ENCODE peak calls at places on chromosomes 5 and 9, in five cellular contexts. G, Y, V, C and W are unnamed samples.

GRCh38 chr5:156584856-156585255 is 257.9 kb downstream of the SGCD start:
- DNase-seq in Y (no peak), G (no peak), C (no peak), V (no peak), W (no peak)

GRCh38 chr9:3434594-3434993 is 91.2 kb downstream of the RFX3 start:
- DNase-seq in G (no peak), Y (no peak), C (no peak), V (no peak), W (no peak)

GRCh38 chr5:77145666-77146065 is 58.6 kb upstream of the ZBED3 start:
- DNase-seq in V (no peak), G (no peak), Y (no peak), C (no peak), W (no peak)

GRCh38 chr5:163544041-163544440 is 38.6 kb downstream of the MAT2B start:
- DNase-seq in Y (no peak), C (no peak), V (no peak), G (no peak), W (no peak)

GRCh38 chr9:136050266-136050705 is 44.8 kb downstream of the NACC2 start:
- DNase-seq in V (no peak), G (no peak), Y (no peak), C (peak; percentile 70), W (no peak)

GRCh38 chr5:158538506-158539074 is 561.1 kb downstream of the EBF1 start:
- DNase-seq in Y (no peak), C (peak; percentile 46), V (peak; percentile 16), G (peak; percentile 27), W (no peak)

GRCh38 chr5:75612211-75612579 is 942 bp downstream of the ANKDD1B start:
- DNase-seq in C (no peak), V (no peak), G (no peak), Y (no peak), W (peak; percentile 24)

GRCh38 chr5:107580902-107581823 is 89.6 kb downstream of the EFNA5 start:
- DNase-seq in G (no peak), Y (no peak), V (no peak), C (no peak), W (no peak)

GRCh38 chr5:93186031-93186682 is 394.9 kb downstream of the NR2F1-AS1 start:
- DNase-seq in Y (no peak), V (no peak), C (no peak), G (no peak), W (no peak)

GRCh38 chr9:20640331-20641187 is 18.3 kb upstream of the MLLT3 start:
- DNase-seq in Y (no peak), V (no peak), G (peak; percentile 99), C (no peak), W (peak; percentile 42)

GRCh38 chr9:5436441-5436840 is 1.3 kb downstream of the PLGRKT start:
- DNase-seq in V (no peak), G (no peak), Y (no peak), C (no peak), W (no peak)

GRCh38 chr5:126544087-126544740 is 50.8 kb downstream of the ALDH7A1 start:
- DNase-seq in G (no peak), Y (peak; percentile 58), V (no peak), C (peak; percentile 52), W (peak; percentile 61)
- TF ChIP-seq SUZ12 in G (no peak), Y (no peak), V (no peak), C (no peak), W (no peak)

GRCh38 chr9:11946521-11946920 is 746.7 kb upstream of the TYRP1 start:
- DNase-seq in V (no peak), Y (no peak), G (no peak), C (no peak), W (no peak)
- TF ChIP-seq SUZ12 in V (no peak), Y (no peak), G (no peak), C (no peak), W (no peak)

GRCh38 chr5:122054266-122054665 is 23.8 kb downstream of the LOX start:
- DNase-seq in G (no peak), Y (no peak), V (no peak), C (no peak), W (no peak)

GRCh38 chr5:122051569-122051968 is 26.5 kb downstream of the LOX start:
- DNase-seq in V (no peak), C (no peak), Y (no peak), G (no peak), W (no peak)

GRCh38 chr5:122050959-122051358 is 27.1 kb downstream of the LOX start:
- DNase-seq in V (no peak), Y (no peak), C (no peak), G (no peak), W (no peak)

GRCh38 chr5:122056913-122057312 is 21.1 kb downstream of the LOX start:
- DNase-seq in Y (no peak), C (no peak), G (no peak), V (no peak), W (no peak)

DNA sequence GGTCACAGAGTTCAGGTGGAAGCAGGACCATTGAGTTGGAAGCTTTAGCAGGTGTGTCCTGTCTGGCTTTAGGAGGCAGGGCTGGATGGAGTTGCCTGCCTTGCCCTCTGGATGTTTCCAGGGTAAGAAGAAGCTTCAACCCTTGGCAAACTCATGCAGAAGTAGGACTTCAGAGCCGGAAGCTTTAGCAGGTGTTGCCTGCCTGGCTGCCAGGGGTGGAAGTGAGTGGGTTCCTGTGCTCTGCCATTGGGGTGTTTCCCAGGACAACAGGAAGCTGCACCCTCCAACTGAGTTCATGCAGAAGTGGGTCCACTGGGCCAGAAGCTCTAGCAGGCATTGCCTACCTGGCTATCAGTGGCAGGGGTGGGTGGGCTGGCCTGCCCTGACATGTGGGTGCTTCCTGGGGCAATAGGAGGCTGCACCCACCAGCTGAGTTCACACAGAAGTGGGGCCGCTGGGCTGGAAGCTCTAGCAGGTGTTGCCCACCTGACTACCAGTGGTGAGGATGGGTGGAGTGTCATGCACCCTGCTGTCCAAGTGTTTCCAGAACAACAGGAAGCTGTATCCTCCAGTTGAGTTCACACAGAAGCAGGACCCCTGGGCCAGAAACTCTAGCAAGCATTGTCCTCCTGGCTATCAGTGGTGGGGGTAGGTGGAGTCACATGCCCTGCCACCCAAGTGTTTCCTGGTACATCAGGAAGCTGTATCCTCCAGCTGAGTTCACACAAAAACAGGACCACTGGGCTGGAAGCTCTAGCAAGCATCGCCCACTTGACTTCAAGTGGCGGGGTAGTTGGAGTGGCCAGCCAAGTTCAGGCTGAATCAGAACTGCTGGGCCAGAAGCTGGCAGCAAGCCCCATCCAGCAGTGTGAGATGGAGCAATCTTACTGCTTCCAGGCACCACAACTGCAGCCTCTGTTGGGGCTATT is 24.6 kb downstream of the LOX start:
- DNase-seq in V (no peak), G (no peak), C (no peak), Y (no peak), W (no peak)
- TF ChIP-seq SUZ12 in V (no peak), G (no peak), C (no peak), Y (no peak), W (no peak)

DNA sequence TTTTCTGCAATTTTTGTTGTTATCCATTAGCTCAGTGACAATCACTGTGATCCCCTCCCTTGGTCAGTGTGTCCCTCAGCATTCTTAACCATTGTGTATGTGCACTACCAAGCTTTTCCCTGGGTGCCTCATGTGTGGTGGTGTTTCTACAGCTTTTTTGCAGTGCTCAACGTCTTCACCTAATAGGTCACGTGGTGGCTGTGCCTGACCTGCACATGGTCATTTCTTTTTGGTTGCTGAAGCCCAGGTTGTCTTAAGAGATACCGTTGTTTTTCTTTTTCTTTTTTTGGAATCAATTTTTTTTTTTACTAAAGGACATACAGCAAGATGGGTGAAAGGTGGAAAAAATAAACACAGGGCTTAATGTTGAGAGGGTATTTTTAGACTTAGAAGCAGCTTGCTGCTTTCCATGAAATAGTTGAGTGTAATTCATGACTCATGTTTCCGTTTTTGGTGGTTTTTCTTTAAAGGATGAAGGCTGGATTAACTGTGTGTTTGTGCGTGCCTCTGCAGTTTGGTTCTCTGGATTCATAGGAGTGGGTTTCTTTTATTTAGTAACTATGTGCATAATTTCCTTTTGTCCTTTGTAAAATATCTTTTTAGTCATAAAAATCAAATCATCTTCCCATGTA is 22.2 kb downstream of the SH3GL2 start:
- DNase-seq in C (no peak), V (no peak), G (no peak), Y (no peak), W (no peak)
- TF ChIP-seq SUZ12 in C (no peak), V (no peak), G (no peak), Y (no peak), W (no peak)

GRCh38 chr9:21812415-21812814 is 10.0 kb downstream of the MTAP start:
- DNase-seq in C (no peak), V (no peak), Y (no peak), G (no peak), W (no peak)
- TF ChIP-seq SUZ12 in C (no peak), V (no peak), Y (no peak), G (no peak), W (no peak)

GRCh38 chr5:141618804-141619554 is at the start of gene DIAPH1:
- DNase-seq in C (peak; percentile 92), G (peak; percentile 91), Y (peak; percentile 92), V (peak; percentile 93), W (peak; percentile 94)

GRCh38 chr5:141617682-141618029 is 1.1 kb downstream of the DIAPH1 start:
- DNase-seq in Y (no peak), G (no peak), C (no peak), V (no peak), W (peak; percentile 21)

GRCh38 chr5:141615991-141616715 is 2.6 kb downstream of the DIAPH1 start:
- DNase-seq in G (no peak), V (no peak), C (no peak), Y (no peak), W (no peak)

GRCh38 chr5:141617128-141617527 is 1.7 kb downstream of the DIAPH1 start:
- DNase-seq in Y (no peak), G (no peak), C (no peak), V (no peak), W (no peak)

GRCh38 chr5:141618030-141618803 is 583 bp downstream of the DIAPH1 start:
- DNase-seq in Y (peak; percentile 63), V (no peak), G (no peak), C (peak; percentile 76), W (peak; percentile 46)
- TF ChIP-seq SUZ12 in Y (no peak), V (no peak), G (no peak), C (no peak), W (no peak)

GRCh38 chr9:124452841-124453585 is 2.8 kb downstream of the ADGRD2 start:
- DNase-seq in V (no peak), C (no peak), Y (no peak), G (no peak), W (no peak)

GRCh38 chr9:124450931-124451661 is 845 bp downstream of the ADGRD2 start:
- DNase-seq in V (no peak), Y (no peak), G (no peak), C (no peak), W (no peak)

GRCh38 chr9:124453586-124454191 is 3.4 kb downstream of the ADGRD2 start:
- DNase-seq in C (peak; percentile 92), G (no peak), V (no peak), Y (no peak), W (no peak)

GRCh38 chr9:124450241-124450924 is at the start of gene ADGRD2:
- DNase-seq in V (peak; percentile 60), Y (no peak), C (peak; percentile 96), G (no peak), W (peak; percentile 73)

DNA sequence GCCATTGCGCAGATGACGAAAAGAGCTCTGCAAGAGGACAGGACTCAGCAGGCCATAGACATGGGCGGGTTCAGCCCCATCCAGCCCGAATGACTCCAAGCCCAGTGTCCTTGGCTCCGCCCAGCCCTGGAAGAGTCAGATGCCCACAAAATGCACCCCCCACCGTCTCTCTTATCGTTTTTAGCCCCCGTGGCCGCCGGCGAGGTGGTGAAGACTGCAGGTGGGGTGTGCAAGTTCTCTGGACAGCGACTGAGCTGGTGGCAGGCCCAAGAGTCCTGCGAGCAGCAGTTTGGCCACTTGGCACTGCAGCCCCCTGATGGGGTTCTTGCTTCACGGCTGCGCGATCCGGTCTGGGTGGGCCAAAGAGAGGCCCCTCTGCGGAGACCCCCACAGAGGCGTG is 2.1 kb downstream of the ADGRD2 start:
- DNase-seq in C (no peak), G (no peak), Y (no peak), V (no peak), W (no peak)
- TF ChIP-seq SUZ12 in C (no peak), G (no peak), Y (no peak), V (no peak), W (no peak)

GRCh38 chr9:90919883-90920282 is 118.3 kb downstream of the SYK start:
- DNase-seq in Y (no peak), G (no peak), C (no peak), V (no peak), W (no peak)
- TF ChIP-seq SUZ12 in Y (no peak), G (no peak), C (no peak), V (no peak), W (no peak)